ENCODE peak calls at places on chromosomes 13 and 19, in four cellular contexts. One of them, this sample, is unnamed.

GRCh38 chr13:48954086-48954485 is 21.6 kb upstream of the FNDC3A start:
- DNase-seq in OCI-LY7: no peak
- DNase-seq in NT2/D1: no peak
- DNase-seq in fibroblast of mammary gland: peak; percentile 59
- DNase-seq in this sample: no peak

GRCh38 chr13:55761986-55762385 is 1378.7 kb upstream of the PRR20A start:
- DNase-seq in NT2/D1: no peak
- DNase-seq in fibroblast of mammary gland: no peak
- DNase-seq in OCI-LY7: no peak
- DNase-seq in this sample: no peak

GRCh38 chr13:44068737-44069136 is 189.0 kb downstream of the LACC1 start:
- DNase-seq in NT2/D1: no peak
- DNase-seq in fibroblast of mammary gland: peak; percentile 82
- DNase-seq in OCI-LY7: no peak
- DNase-seq in this sample: no peak

GRCh38 chr13:31859546-31859945 is 120.2 kb downstream of the RXFP2 start:
- DNase-seq in NT2/D1: no peak
- DNase-seq in fibroblast of mammary gland: peak; percentile 59
- DNase-seq in OCI-LY7: no peak
- DNase-seq in this sample: no peak

GRCh38 chr13:30111810-30112209 is 195.5 kb downstream of the KATNAL1 start:
- DNase-seq in NT2/D1: no peak
- DNase-seq in fibroblast of mammary gland: no peak
- DNase-seq in OCI-LY7: peak; percentile 38
- DNase-seq in this sample: peak; percentile 66

GRCh38 chr19:33622809-33623511 is 1.2 kb downstream of the CHST8 start:
- DNase-seq in fibroblast of mammary gland: no peak
- DNase-seq in NT2/D1: no peak
- DNase-seq in OCI-LY7: no peak
- DNase-seq in this sample: no peak

GRCh38 chr13:25420161-25420560 is 48.4 kb downstream of the ATP8A2 start:
- DNase-seq in fibroblast of mammary gland: no peak
- DNase-seq in OCI-LY7: no peak
- DNase-seq in NT2/D1: no peak
- DNase-seq in this sample: no peak

GRCh38 chr19:17380426-17381138 is 3.4 kb upstream of the PLVAP start:
- DNase-seq in fibroblast of mammary gland: no peak
- DNase-seq in OCI-LY7: no peak
- DNase-seq in NT2/D1: no peak
- DNase-seq in this sample: no peak

GRCh38 chr19:58368561-58369360 is 6.2 kb upstream of the ZNF497 start:
- DNase-seq in NT2/D1: no peak
- DNase-seq in OCI-LY7: no peak
- DNase-seq in fibroblast of mammary gland: no peak
- DNase-seq in this sample: no peak

GRCh38 chr19:15251010-15251748 is 18.9 kb upstream of the EPHX3 start:
- DNase-seq in OCI-LY7: no peak
- DNase-seq in NT2/D1: no peak
- DNase-seq in fibroblast of mammary gland: peak; percentile 87
- DNase-seq in this sample: no peak

GRCh38 chr13:37621811-37622361 is 23.3 kb upstream of the POSTN start:
- DNase-seq in fibroblast of mammary gland: peak; percentile 97
- DNase-seq in OCI-LY7: no peak
- DNase-seq in NT2/D1: no peak
- DNase-seq in this sample: no peak

GRCh38 chr19:12946092-12946845 is 607 bp downstream of the RAD23A start:
- DNase-seq in OCI-LY7: peak; percentile 67
- DNase-seq in fibroblast of mammary gland: peak; percentile 80
- DNase-seq in NT2/D1: peak; percentile 77
- DNase-seq in this sample: no peak

GRCh38 chr13:80262051-80262695 is 78.8 kb downstream of the SPRY2 start:
- DNase-seq in OCI-LY7: no peak
- DNase-seq in fibroblast of mammary gland: no peak
- DNase-seq in NT2/D1: no peak
- DNase-seq in this sample: no peak

GRCh38 chr19:10010247-10010691 is at the start of gene COL5A3:
- DNase-seq in OCI-LY7: no peak
- DNase-seq in NT2/D1: no peak
- DNase-seq in fibroblast of mammary gland: peak; percentile 84
- DNase-seq in this sample: no peak

GRCh38 chr13:67130444-67130843 is 99.7 kb downstream of the PCDH9 start:
- DNase-seq in NT2/D1: no peak
- DNase-seq in OCI-LY7: no peak
- DNase-seq in fibroblast of mammary gland: no peak
- DNase-seq in this sample: no peak

GRCh38 chr13:50650936-50651638 is 192.4 kb downstream of the DLEU7 start:
- DNase-seq in OCI-LY7: peak; percentile 67
- DNase-seq in NT2/D1: no peak
- DNase-seq in fibroblast of mammary gland: peak; percentile 12
- DNase-seq in this sample: peak; percentile 71

GRCh38 chr13:74288361-74288911 is 154.2 kb upstream of the KLF12 start:
- DNase-seq in OCI-LY7: peak; percentile 31
- DNase-seq in fibroblast of mammary gland: no peak
- DNase-seq in NT2/D1: no peak
- DNase-seq in this sample: no peak

GRCh38 chr19:55492362-55492944 is 4.2 kb downstream of the SSC5D start:
- DNase-seq in NT2/D1: no peak
- DNase-seq in OCI-LY7: no peak
- DNase-seq in fibroblast of mammary gland: no peak
- DNase-seq in this sample: no peak

GRCh38 chr13:35283856-35284255 is 192.6 kb downstream of the MAB21L1 start:
- DNase-seq in NT2/D1: no peak
- DNase-seq in fibroblast of mammary gland: peak; percentile 63
- DNase-seq in OCI-LY7: no peak
- DNase-seq in this sample: no peak

GRCh38 chr13:40233731-40234195 is 432.7 kb downstream of the FOXO1 start:
- DNase-seq in NT2/D1: no peak
- DNase-seq in fibroblast of mammary gland: no peak
- DNase-seq in OCI-LY7: no peak
- DNase-seq in this sample: no peak

GRCh38 chr19:48628486-48629296 is 8.5 kb downstream of the DBP start:
- DNase-seq in OCI-LY7: no peak
- DNase-seq in fibroblast of mammary gland: no peak
- DNase-seq in NT2/D1: no peak
- DNase-seq in this sample: no peak

GRCh38 chr13:44191504-44192171 is 182.0 kb upstream of the SERP2 start:
- DNase-seq in OCI-LY7: peak; percentile 67
- DNase-seq in NT2/D1: peak; percentile 25
- DNase-seq in fibroblast of mammary gland: peak; percentile 93
- DNase-seq in this sample: peak; percentile 65

GRCh38 chr19:18995804-18996241 is 37.5 kb downstream of the SUGP2 start:
- DNase-seq in OCI-LY7: peak; percentile 74
- DNase-seq in fibroblast of mammary gland: peak; percentile 91
- DNase-seq in NT2/D1: peak; percentile 80
- DNase-seq in this sample: peak; percentile 47

GRCh38 chr13:99992912-99993311 is 11.3 kb downstream of the ZIC2 start:
- DNase-seq in OCI-LY7: no peak
- DNase-seq in fibroblast of mammary gland: no peak
- DNase-seq in NT2/D1: no peak
- DNase-seq in this sample: no peak

GRCh38 chr13:109998808-109999528 is 212.6 kb upstream of the IRS2 start:
- DNase-seq in NT2/D1: no peak
- DNase-seq in fibroblast of mammary gland: peak; percentile 79
- DNase-seq in OCI-LY7: no peak
- DNase-seq in this sample: no peak

GRCh38 chr19:22530042-22530441 is 104.1 kb upstream of the ZNF492 start:
- DNase-seq in fibroblast of mammary gland: no peak
- DNase-seq in OCI-LY7: no peak
- DNase-seq in NT2/D1: no peak
- DNase-seq in this sample: no peak
- H3K4me3 ChIP-seq in fibroblast of mammary gland: no peak overlapping the region
- H3K4me3 ChIP-seq in OCI-LY7: no peak overlapping the region
- H3K4me3 ChIP-seq in NT2/D1: no peak overlapping the region
- H3K4me3 ChIP-seq in this sample: no peak overlapping the region

GRCh38 chr19:38665950-38666661 is 18.7 kb downstream of the ACTN4 start:
- DNase-seq in fibroblast of mammary gland: no peak
- DNase-seq in OCI-LY7: no peak
- DNase-seq in NT2/D1: peak; percentile 77
- DNase-seq in this sample: no peak

GRCh38 chr19:38666662-38667448 is 19.4 kb downstream of the ACTN4 start:
- DNase-seq in fibroblast of mammary gland: peak; percentile 84
- DNase-seq in NT2/D1: peak; percentile 51
- DNase-seq in OCI-LY7: peak; percentile 48
- DNase-seq in this sample: no peak

GRCh38 chr19:38665219-38665931 is 17.9 kb downstream of the ACTN4 start:
- DNase-seq in NT2/D1: no peak
- DNase-seq in fibroblast of mammary gland: no peak
- DNase-seq in OCI-LY7: no peak
- DNase-seq in this sample: no peak

GRCh38 chr19:38669532-38669931 is 22.1 kb downstream of the ACTN4 start:
- DNase-seq in fibroblast of mammary gland: no peak
- DNase-seq in NT2/D1: no peak
- DNase-seq in OCI-LY7: no peak
- DNase-seq in this sample: peak; percentile 68

GRCh38 chr19:38667552-38668205 is 20.2 kb downstream of the ACTN4 start:
- DNase-seq in NT2/D1: no peak
- DNase-seq in fibroblast of mammary gland: peak; percentile 67
- DNase-seq in OCI-LY7: no peak
- DNase-seq in this sample: no peak
- H3K4me3 ChIP-seq in NT2/D1: no peak overlapping the region
- H3K4me3 ChIP-seq in fibroblast of mammary gland: no peak overlapping the region
- H3K4me3 ChIP-seq in OCI-LY7: peak overlapping the region; percentile 23
- H3K4me3 ChIP-seq in this sample: no peak overlapping the region

DNA sequence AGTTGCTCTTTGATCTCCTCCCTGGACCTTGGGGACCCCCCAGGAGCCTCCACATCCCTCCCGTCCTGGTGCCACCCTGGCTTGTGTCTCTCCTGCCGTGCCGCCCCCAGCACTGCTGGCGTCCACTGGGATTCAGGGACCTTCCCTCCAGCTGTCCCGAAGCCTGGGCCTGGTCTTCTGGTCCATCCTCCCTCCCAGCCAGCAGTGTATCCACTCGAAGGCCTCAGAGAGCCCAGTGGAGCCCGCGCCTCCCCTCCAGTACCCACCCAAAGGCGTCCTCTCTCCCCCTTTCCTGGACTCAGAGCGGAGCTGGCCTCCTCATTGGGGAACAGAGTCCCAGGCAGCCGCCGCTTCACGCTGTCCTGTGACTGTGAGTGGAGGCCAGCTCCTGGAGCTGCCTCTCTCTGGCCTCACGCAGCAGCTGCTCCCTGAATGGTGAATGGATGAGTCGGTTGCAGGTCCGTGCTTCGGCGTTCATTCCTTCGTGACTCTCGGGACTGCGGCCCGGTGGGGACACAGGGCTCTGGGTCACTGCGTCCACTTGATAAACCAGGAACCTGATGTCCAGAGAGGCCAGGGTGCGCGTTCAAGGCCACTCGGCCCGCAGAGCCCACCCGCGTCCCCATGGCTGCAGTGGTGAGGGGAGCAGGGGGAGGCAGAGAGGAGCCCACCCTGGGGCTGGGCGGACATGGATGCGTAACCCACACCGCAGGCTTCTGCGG is 12.0 kb downstream of the ONECUT3 start:
- DNase-seq in OCI-LY7: no peak
- DNase-seq in NT2/D1: no peak
- DNase-seq in fibroblast of mammary gland: no peak
- DNase-seq in this sample: no peak
- H3K4me3 ChIP-seq in OCI-LY7: no peak overlapping the region
- H3K4me3 ChIP-seq in NT2/D1: no peak overlapping the region
- H3K4me3 ChIP-seq in fibroblast of mammary gland: no peak overlapping the region
- H3K4me3 ChIP-seq in this sample: no peak overlapping the region

GRCh38 chr13:28448959-28449358 is 46.0 kb downstream of the FLT1 start:
- DNase-seq in OCI-LY7: no peak
- DNase-seq in fibroblast of mammary gland: no peak
- DNase-seq in NT2/D1: no peak
- DNase-seq in this sample: no peak

GRCh38 chr13:28449826-28450773 is 44.8 kb downstream of the FLT1 start:
- DNase-seq in fibroblast of mammary gland: no peak
- DNase-seq in NT2/D1: no peak
- DNase-seq in OCI-LY7: no peak
- DNase-seq in this sample: no peak

GRCh38 chr13:28447989-28448388 is 46.9 kb downstream of the FLT1 start:
- DNase-seq in fibroblast of mammary gland: no peak
- DNase-seq in OCI-LY7: no peak
- DNase-seq in NT2/D1: no peak
- DNase-seq in this sample: no peak

GRCh38 chr13:28452755-28453154 is 42.2 kb downstream of the FLT1 start:
- DNase-seq in NT2/D1: no peak
- DNase-seq in fibroblast of mammary gland: no peak
- DNase-seq in OCI-LY7: no peak
- DNase-seq in this sample: no peak

DNA sequence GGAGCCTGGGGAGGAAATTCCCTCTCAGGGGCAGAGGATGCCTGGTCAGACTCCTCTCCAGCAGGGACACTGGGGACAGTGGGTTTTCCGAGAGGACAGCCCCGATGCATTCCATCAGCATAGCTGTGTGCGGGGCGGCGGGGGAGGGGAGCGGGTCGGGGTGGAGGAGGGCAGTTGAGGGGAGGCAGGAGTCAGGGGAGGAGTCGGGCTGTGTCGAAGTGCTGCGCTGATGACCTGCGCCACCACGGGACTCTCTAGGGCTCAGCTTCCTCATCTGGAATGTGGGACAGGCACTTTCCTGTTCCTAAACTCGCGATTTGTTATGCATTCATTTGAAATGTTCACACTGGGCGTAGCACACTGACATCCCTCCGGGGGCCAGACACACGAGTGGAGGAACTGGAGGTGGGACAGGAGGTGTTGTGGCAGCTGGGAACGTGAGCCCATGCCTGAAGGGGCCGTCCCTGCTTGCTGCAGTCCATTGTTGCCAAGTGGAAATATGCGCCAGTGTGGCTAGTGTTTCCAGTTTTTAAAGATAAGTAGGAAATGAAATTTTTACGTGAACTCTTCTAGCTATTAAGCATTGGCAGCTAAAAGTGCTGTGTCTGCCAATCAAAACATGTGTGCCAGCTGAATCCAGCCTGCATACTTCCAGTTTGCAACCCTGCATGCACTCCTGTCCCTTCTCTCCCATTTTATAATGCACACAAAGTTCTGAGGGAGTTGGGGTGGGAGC is 43.3 kb downstream of the FLT1 start:
- DNase-seq in fibroblast of mammary gland: no peak
- DNase-seq in NT2/D1: no peak
- DNase-seq in OCI-LY7: no peak
- DNase-seq in this sample: no peak
- H3K4me3 ChIP-seq in fibroblast of mammary gland: no peak overlapping the region
- H3K4me3 ChIP-seq in NT2/D1: no peak overlapping the region
- H3K4me3 ChIP-seq in OCI-LY7: no peak overlapping the region
- H3K4me3 ChIP-seq in this sample: no peak overlapping the region

This sample was measured in Jurkat, Clone E6-1.